ENCODE peak calls at places on chromosome 22, in six cellular contexts. One of them, this sample, is unnamed.

GRCh38 chr22:19659805-19660345 is 54.4 kb upstream of the SEPTIN5 start:
- DNase-seq in right cardiac atrium: no peak
- DNase-seq in HFFc6: no peak
- DNase-seq in stimulated activated CD4-positive, alpha-beta T cell treated with anti-CD3 and anti-CD28 coated beads, Interleukin-12 subunit alpha, Interleukin-12 subunit beta, amount 100 ng/mL, for 4 hours: no peak
- DNase-seq in Kasumi-1: no peak
- DNase-seq in HuH-7: no peak
- DNase-seq in this sample: no peak

GRCh38 chr22:17951315-17951714 is 73.0 kb downstream of the MICAL3 start:
- DNase-seq in right cardiac atrium: no peak
- DNase-seq in HuH-7: peak; percentile 64
- DNase-seq in stimulated activated CD4-positive, alpha-beta T cell treated with anti-CD3 and anti-CD28 coated beads, Interleukin-12 subunit alpha, Interleukin-12 subunit beta, amount 100 ng/mL, for 4 hours: no peak
- DNase-seq in Kasumi-1: no peak
- DNase-seq in HFFc6: no peak
- DNase-seq in this sample: no peak

GRCh38 chr22:28029201-28029948 is 110.3 kb upstream of the PITPNB start:
- DNase-seq in Kasumi-1: peak; percentile 56
- DNase-seq in stimulated activated CD4-positive, alpha-beta T cell treated with anti-CD3 and anti-CD28 coated beads, Interleukin-12 subunit alpha, Interleukin-12 subunit beta, amount 100 ng/mL, for 4 hours: no peak
- DNase-seq in HuH-7: no peak
- DNase-seq in HFFc6: no peak
- DNase-seq in right cardiac atrium: peak; percentile 80
- DNase-seq in this sample: peak; percentile 78

GRCh38 chr22:45639747-45640102 is 31.9 kb upstream of the ATXN10 start:
- DNase-seq in Kasumi-1: no peak
- DNase-seq in stimulated activated CD4-positive, alpha-beta T cell treated with anti-CD3 and anti-CD28 coated beads, Interleukin-12 subunit alpha, Interleukin-12 subunit beta, amount 100 ng/mL, for 4 hours: no peak
- DNase-seq in right cardiac atrium: no peak
- DNase-seq in HuH-7: no peak
- DNase-seq in HFFc6: no peak
- DNase-seq in this sample: no peak

GRCh38 chr22:48424201-48424627 is 1403.5 kb downstream of the BRD1 start:
- DNase-seq in right cardiac atrium: no peak
- DNase-seq in HFFc6: no peak
- DNase-seq in Kasumi-1: no peak
- DNase-seq in stimulated activated CD4-positive, alpha-beta T cell treated with anti-CD3 and anti-CD28 coated beads, Interleukin-12 subunit alpha, Interleukin-12 subunit beta, amount 100 ng/mL, for 4 hours: no peak
- DNase-seq in HuH-7: no peak
- DNase-seq in this sample: no peak

GRCh38 chr22:19797086-19797485 is 36.5 kb downstream of the TBX1 start:
- DNase-seq in HFFc6: no peak
- DNase-seq in stimulated activated CD4-positive, alpha-beta T cell treated with anti-CD3 and anti-CD28 coated beads, Interleukin-12 subunit alpha, Interleukin-12 subunit beta, amount 100 ng/mL, for 4 hours: no peak
- DNase-seq in right cardiac atrium: peak; percentile 5
- DNase-seq in Kasumi-1: no peak
- DNase-seq in HuH-7: no peak
- DNase-seq in this sample: peak; percentile 8

GRCh38 chr22:27292542-27293298 is 508.8 kb downstream of the MN1 start:
- DNase-seq in right cardiac atrium: no peak
- DNase-seq in stimulated activated CD4-positive, alpha-beta T cell treated with anti-CD3 and anti-CD28 coated beads, Interleukin-12 subunit alpha, Interleukin-12 subunit beta, amount 100 ng/mL, for 4 hours: no peak
- DNase-seq in HFFc6: no peak
- DNase-seq in HuH-7: no peak
- DNase-seq in Kasumi-1: no peak
- DNase-seq in this sample: no peak

GRCh38 chr22:45441158-45441557 is 27.7 kb downstream of the RIBC2 start:
- DNase-seq in stimulated activated CD4-positive, alpha-beta T cell treated with anti-CD3 and anti-CD28 coated beads, Interleukin-12 subunit alpha, Interleukin-12 subunit beta, amount 100 ng/mL, for 4 hours: peak; percentile 12
- DNase-seq in HuH-7: peak; percentile 94
- DNase-seq in HFFc6: peak; percentile 58
- DNase-seq in Kasumi-1: peak; percentile 36
- DNase-seq in right cardiac atrium: peak; percentile 85
- DNase-seq in this sample: peak; percentile 59

GRCh38 chr22:36907464-36907863 is 6.0 kb upstream of the CSF2RB start:
- DNase-seq in HFFc6: no peak
- DNase-seq in HuH-7: no peak
- DNase-seq in stimulated activated CD4-positive, alpha-beta T cell treated with anti-CD3 and anti-CD28 coated beads, Interleukin-12 subunit alpha, Interleukin-12 subunit beta, amount 100 ng/mL, for 4 hours: no peak
- DNase-seq in right cardiac atrium: no peak
- DNase-seq in Kasumi-1: no peak
- DNase-seq in this sample: no peak

GRCh38 chr22:43154887-43155536 is 3.7 kb downstream of the TSPO start:
- DNase-seq in right cardiac atrium: peak; percentile 76
- DNase-seq in Kasumi-1: no peak
- DNase-seq in HuH-7: no peak
- DNase-seq in HFFc6: no peak
- DNase-seq in stimulated activated CD4-positive, alpha-beta T cell treated with anti-CD3 and anti-CD28 coated beads, Interleukin-12 subunit alpha, Interleukin-12 subunit beta, amount 100 ng/mL, for 4 hours: no peak
- DNase-seq in this sample: no peak

GRCh38 chr22:46449974-46450745 is 87.3 kb downstream of the CELSR1 start:
- DNase-seq in HuH-7: no peak
- DNase-seq in Kasumi-1: no peak
- DNase-seq in right cardiac atrium: no peak
- DNase-seq in HFFc6: no peak
- DNase-seq in stimulated activated CD4-positive, alpha-beta T cell treated with anti-CD3 and anti-CD28 coated beads, Interleukin-12 subunit alpha, Interleukin-12 subunit beta, amount 100 ng/mL, for 4 hours: no peak
- DNase-seq in this sample: no peak

GRCh38 chr22:44609589-44609988 is 92.4 kb upstream of the PRR5 start:
- DNase-seq in Kasumi-1: no peak
- DNase-seq in HuH-7: no peak
- DNase-seq in HFFc6: no peak
- DNase-seq in right cardiac atrium: no peak
- DNase-seq in stimulated activated CD4-positive, alpha-beta T cell treated with anti-CD3 and anti-CD28 coated beads, Interleukin-12 subunit alpha, Interleukin-12 subunit beta, amount 100 ng/mL, for 4 hours: no peak
- DNase-seq in this sample: no peak

GRCh38 chr22:20750461-20751184 is 23.3 kb upstream of the SERPIND1 start:
- DNase-seq in stimulated activated CD4-positive, alpha-beta T cell treated with anti-CD3 and anti-CD28 coated beads, Interleukin-12 subunit alpha, Interleukin-12 subunit beta, amount 100 ng/mL, for 4 hours: peak; percentile 15
- DNase-seq in Kasumi-1: peak; percentile 1
- DNase-seq in HFFc6: peak; percentile 66
- DNase-seq in HuH-7: no peak
- DNase-seq in right cardiac atrium: peak; percentile 79
- DNase-seq in this sample: peak; percentile 84

GRCh38 chr22:38304526-38304925 is 12.7 kb downstream of the CSNK1E start:
- DNase-seq in right cardiac atrium: peak; percentile 72
- DNase-seq in stimulated activated CD4-positive, alpha-beta T cell treated with anti-CD3 and anti-CD28 coated beads, Interleukin-12 subunit alpha, Interleukin-12 subunit beta, amount 100 ng/mL, for 4 hours: no peak
- DNase-seq in HFFc6: no peak
- DNase-seq in Kasumi-1: no peak
- DNase-seq in HuH-7: no peak
- DNase-seq in this sample: no peak

GRCh38 chr22:18060646-18061620 is 16.9 kb upstream of the PEX26 start:
- DNase-seq in right cardiac atrium: no peak
- DNase-seq in HuH-7: peak; percentile 84
- DNase-seq in stimulated activated CD4-positive, alpha-beta T cell treated with anti-CD3 and anti-CD28 coated beads, Interleukin-12 subunit alpha, Interleukin-12 subunit beta, amount 100 ng/mL, for 4 hours: no peak
- DNase-seq in Kasumi-1: no peak
- DNase-seq in HFFc6: peak; percentile 56
- DNase-seq in this sample: no peak

This sample was measured in left cardiac atrium.